ENCODE peak calls at places on chromosomes 6 and 20, in four cellular contexts. P is IMR-90, L is nephron progenitor cell, U is NCI-H1930. X is an unnamed sample.

GRCh38 chr6:7235712-7236311 is 77.2 kb downstream of the SSR1 start:
- DNase-seq in P (no peak), L (no peak), U (no peak), X (peak)

GRCh38 chr6:5175195-5175594 is 85.6 kb downstream of the LYRM4 start:
- DNase-seq in L (peak), P (no peak), U (peak), X (no peak)

GRCh38 chr20:7714549-7714948 is 225.7 kb downstream of the HAO1 start:
- DNase-seq in P (no peak), L (no peak), U (no peak), X (no peak)

GRCh38 chr6:4059115-4059777 is 19.7 kb downstream of the FAM217A start:
- DNase-seq in L (no peak), P (peak), U (no peak), X (no peak)

GRCh38 chr20:23641936-23642751 is 4.4 kb upstream of the CST3 start:
- DNase-seq in L (no peak), P (peak), U (no peak), X (no peak)

GRCh38 chr6:169289671-169290408 is 36.2 kb upstream of the THBS2 start:
- DNase-seq in L (no peak), U (no peak), P (peak), X (no peak)

GRCh38 chr6:27753668-27754407 is 158.4 kb downstream of the OR2B2 start:
- DNase-seq in L (peak), U (peak), P (peak), X (no peak)

GRCh38 chr20:23881371-23881770 is 1.8 kb upstream of the CST5 start:
- DNase-seq in U (no peak), P (no peak), L (no peak), X (no peak)

GRCh38 chr20:37344506-37345338 is 1.2 kb upstream of the SRC start:
- DNase-seq in P (no peak), L (no peak), U (no peak), X (no peak)

GRCh38 chr6:14478396-14479225 is 361.0 kb downstream of the CD83 start:
- DNase-seq in U (no peak), P (peak), L (no peak), X (no peak)

GRCh38 chr6:138655828-138656227 is 117.7 kb upstream of the CCDC28A start:
- DNase-seq in P (no peak), U (no peak), L (no peak), X (no peak)

GRCh38 chr6:149075616-149076354 is 241.7 kb upstream of the TAB2 start:
- DNase-seq in L (no peak), U (no peak), P (peak), X (no peak)

GRCh38 chr6:25278914-25279747 is at the start of gene CARMIL1:
- DNase-seq in L (peak), U (peak), P (peak), X (peak)

GRCh38 chr20:52590100-52590499 is 382.1 kb upstream of the TSHZ2 start:
- DNase-seq in U (no peak), L (no peak), P (no peak), X (no peak)

GRCh38 chr6:148464319-148465010 is 121.8 kb downstream of the SASH1 start:
- DNase-seq in L (peak), P (peak), U (no peak), X (peak)

GRCh38 chr20:57896563-57896962 is 186.7 kb upstream of the PMEPA1 start:
- DNase-seq in P (no peak), L (no peak), U (no peak), X (no peak)

GRCh38 chr6:150813993-150814359 is 51.5 kb upstream of the MTHFD1L start:
- DNase-seq in P (peak), L (no peak), U (no peak), X (no peak)

GRCh38 chr20:24746351-24746685 is 202.8 kb upstream of the CST7 start:
- DNase-seq in U (no peak), L (no peak), P (no peak), X (no peak)

GRCh38 chr6:33813960-33814662 is 10.3 kb upstream of the MLN start:
- DNase-seq in P (no peak), U (no peak), L (no peak), X (no peak)

GRCh38 chr20:37421060-37421639 is 75.2 kb downstream of the SRC start:
- DNase-seq in P (no peak), L (no peak), U (no peak), X (no peak)

GRCh38 chr20:1876975-1877603 is 18.1 kb upstream of the SIRPA start:
- DNase-seq in P (peak), L (no peak), U (no peak), X (no peak)

GRCh38 chr20:52744441-52744840 is 227.7 kb upstream of the TSHZ2 start:
- DNase-seq in U (no peak), L (no peak), P (no peak), X (no peak)

GRCh38 chr6:81476881-81477280 is 275.6 kb downstream of the TENT5A start:
- DNase-seq in L (no peak), U (no peak), P (peak), X (no peak)

GRCh38 chr6:100350139-100350538 is 114.6 kb downstream of the SIM1 start:
- DNase-seq in P (no peak), U (no peak), L (no peak), X (no peak)

GRCh38 chr20:37393196-37393862 is 47.4 kb downstream of the SRC start:
- DNase-seq in P (no peak), U (no peak), L (no peak), X (no peak)

GRCh38 chr6:157823523-157824370 is 701 bp downstream of the SNX9 start:
- DNase-seq in U (no peak), L (peak), P (peak), X (no peak)

GRCh38 chr6:11767458-11767857 is 11.1 kb downstream of the ADTRP start:
- DNase-seq in L (no peak), P (no peak), U (no peak), X (no peak)

GRCh38 chr6:129747588-129748112 is 37.7 kb upstream of the ARHGAP18 start:
- DNase-seq in P (no peak), L (no peak), U (no peak), X (no peak)

GRCh38 chr6:111480988-111481830 is 1.8 kb downstream of the REV3L start:
- DNase-seq in U (no peak), L (no peak), P (peak), X (peak)

GRCh38 chr6:118963003-118963402 is 28.0 kb upstream of the MCM9 start:
- DNase-seq in U (no peak), P (peak), L (no peak), X (no peak)

X was measured in NCI-H187.